ENCODE peak calls at places on chromosomes 13 and 19, in ten cellular contexts. O is psoas muscle, D is uterus, E is ascending aorta, Y is AG10803, P is cardiac fibroblast, R is bronchial epithelial cell, F is retinal pigment epithelial cell, Z is ovary, I is mucosa of descending colon. G is an unnamed sample.

GRCh38 chr13:109331898-109332297 is 454.5 kb downstream of the IRS2 start:
- DNase-seq in O (no peak), D (no peak), E (no peak), Y (peak), P (peak), R (no peak), F (no peak), Z (no peak), I (peak), G (peak)

GRCh38 chr13:99356216-99357089 is 49.3 kb upstream of the GPR183 start:
- DNase-seq in O (no peak), D (no peak), E (peak), Y (peak), P (peak), R (peak), F (no peak), Z (peak), I (peak), G (peak)

GRCh38 chr19:8811315-8812172 is 20.6 kb downstream of the ZNF558 start:
- DNase-seq in O (no peak), D (no peak), E (no peak), Y (peak), P (peak), R (peak), F (no peak), Z (no peak), I (no peak), G (peak)

GRCh38 chr13:84543976-84544375 is 661.7 kb upstream of the SLITRK1 start:
- DNase-seq in O (no peak), D (no peak), E (no peak), Y (no peak), P (no peak), R (no peak), F (no peak), Z (no peak), I (no peak), G (no peak)

GRCh38 chr13:100707818-100708740 is 33.5 kb upstream of the TMTC4 start:
- DNase-seq in O (no peak), D (no peak), E (no peak), Y (no peak), P (peak), R (peak), F (peak), Z (no peak), I (no peak), G (peak)

GRCh38 chr13:58340895-58341294 is 709.4 kb downstream of the PCDH17 start:
- DNase-seq in O (no peak), D (no peak), E (no peak), Y (no peak), P (no peak), R (no peak), F (no peak), Z (no peak), I (no peak), G (no peak)

GRCh38 chr13:29847501-29847983 is 2.9 kb downstream of the UBL3 start:
- DNase-seq in O (no peak), D (no peak), E (no peak), Y (peak), P (peak), R (peak), F (no peak), Z (peak), I (peak), G (peak)

GRCh38 chr19:1601613-1602064 is 3.6 kb downstream of the UQCR11 start:
- DNase-seq in O (no peak), D (no peak), E (no peak), Y (no peak), P (no peak), R (no peak), F (no peak), Z (no peak), I (no peak), G (no peak)

GRCh38 chr13:79833972-79834371 is 353.0 kb downstream of the NDFIP2 start:
- DNase-seq in O (no peak), D (no peak), E (no peak), Y (peak), P (no peak), R (no peak), F (no peak), Z (no peak), I (no peak), G (no peak)

GRCh38 chr19:54364775-54365257 is at the start of gene LAIR1:
- DNase-seq in O (peak), D (no peak), E (peak), Y (no peak), P (no peak), R (no peak), F (no peak), Z (no peak), I (peak), G (no peak)

GRCh38 chr13:92473736-92474465 is 752.7 kb upstream of the GPC6 start:
- DNase-seq in O (no peak), D (no peak), E (no peak), Y (no peak), P (no peak), R (no peak), F (no peak), Z (no peak), I (no peak), G (no peak)

DNA sequence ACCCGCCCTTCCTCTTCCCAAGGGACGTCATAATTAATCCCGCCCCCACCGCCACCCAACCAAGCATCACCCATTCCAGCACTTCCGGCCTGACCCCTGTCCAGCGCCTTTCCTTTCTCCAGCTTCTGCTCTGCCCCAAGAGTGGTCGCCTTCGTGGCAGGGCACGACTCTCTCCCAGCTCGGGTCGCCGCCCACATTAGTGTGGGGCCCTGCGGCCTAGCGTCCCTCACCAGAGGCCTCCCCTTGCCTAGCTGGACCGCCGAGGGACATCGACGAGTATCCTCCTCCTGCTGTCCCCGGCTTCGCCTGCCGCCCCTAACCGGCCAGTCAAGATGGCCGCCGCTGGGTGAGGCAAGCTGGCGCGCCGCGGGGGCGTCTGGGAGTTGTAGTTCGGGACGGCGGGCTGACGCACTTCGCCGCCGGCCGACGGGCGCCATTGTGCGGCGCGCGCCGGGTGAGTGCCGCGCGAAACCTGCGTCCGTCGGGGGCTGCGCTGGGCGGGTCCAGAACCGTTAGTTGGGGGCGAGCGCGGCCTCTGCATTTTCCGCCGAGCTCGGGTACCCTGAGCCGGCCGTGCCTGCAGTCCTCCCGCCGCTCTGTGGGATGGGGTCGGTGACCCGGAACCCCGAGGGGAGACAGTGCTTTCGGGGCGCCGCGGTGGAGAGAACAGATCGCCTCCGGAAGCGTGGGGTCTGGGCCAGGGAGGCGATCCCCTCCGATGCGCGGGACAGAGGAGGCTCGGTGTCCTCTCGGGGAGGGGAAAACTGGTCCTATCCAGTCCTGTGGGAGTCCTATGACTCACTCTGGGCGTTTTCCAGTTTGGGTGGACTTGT is at the start of gene ZNF274:
- DNase-seq in O (peak), D (peak), E (peak), Y (peak), P (peak), R (peak), F (peak), Z (peak), I (peak), G (peak)
- TF ChIP-seq CTCF in O (no peak), D (no peak), E (no peak), Y (no peak), P (no peak), R (no peak), F (no peak), Z (peak), I (no peak), G (no peak)

DNA sequence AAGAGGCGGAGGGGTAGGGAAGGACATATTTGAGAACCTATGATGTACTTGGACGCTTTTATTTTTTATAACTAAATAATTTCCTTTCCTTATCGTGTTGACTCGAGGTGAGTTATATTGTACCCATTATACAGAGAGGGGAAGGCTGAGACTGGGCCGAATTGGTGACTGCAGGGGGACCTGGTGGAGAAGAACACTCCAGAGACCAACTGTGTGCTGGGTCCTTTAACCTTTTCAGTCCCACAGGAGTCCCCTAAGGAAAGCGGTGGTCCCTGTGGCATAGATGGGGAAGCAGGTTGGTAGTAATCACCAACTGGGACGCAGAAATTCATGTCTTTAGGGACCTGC is 633 bp downstream of the MYH14 start:
- DNase-seq in O (no peak), D (no peak), E (no peak), Y (no peak), P (no peak), R (no peak), F (no peak), Z (no peak), I (no peak), G (no peak)
- H3K4me3 ChIP-seq in O (peak), D (no peak), E (peak), Y (no peak), P (no peak), R (no peak), F (peak), Z (no peak), I (no peak), G (no peak)

DNA sequence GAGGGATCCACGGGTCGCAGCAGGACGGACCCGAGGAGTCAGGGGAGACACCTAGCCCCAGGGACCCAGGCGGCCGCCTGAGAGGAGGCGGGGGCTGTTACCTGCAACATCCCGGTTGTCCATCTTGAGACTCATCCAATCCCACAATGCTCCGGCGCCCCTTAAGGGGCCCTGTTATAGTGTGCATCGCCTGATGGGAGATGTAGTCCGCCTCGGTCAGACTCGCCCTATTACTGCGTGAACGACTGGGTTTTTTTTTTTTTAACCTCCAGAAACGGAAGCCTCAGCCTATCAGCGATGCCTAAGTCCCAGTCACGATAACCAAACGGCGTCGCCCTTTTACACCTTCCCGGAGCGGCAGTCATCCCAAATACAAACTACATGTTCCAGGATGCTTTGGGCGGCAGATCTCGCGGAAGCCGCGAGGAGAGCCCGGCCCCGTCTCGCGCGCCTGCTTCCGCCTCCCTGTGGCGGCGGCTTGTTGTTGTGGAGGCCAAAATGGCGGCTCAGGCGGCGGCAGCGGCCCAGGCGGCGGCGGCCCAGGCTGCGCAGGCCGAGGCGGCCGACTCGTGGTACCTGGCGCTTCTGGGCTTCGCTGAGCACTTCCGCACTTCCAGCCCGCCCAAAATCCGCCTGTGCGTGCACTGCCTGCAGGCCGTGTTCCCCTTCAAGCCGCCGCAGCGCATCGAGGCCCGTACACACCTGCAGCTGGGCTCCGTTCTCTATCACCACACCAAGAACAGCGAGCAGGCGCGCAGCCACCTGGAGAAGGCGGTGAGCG is at the start of the genes MAU2 and SUGP1:
- DNase-seq in O (peak), D (peak), E (peak), Y (peak), P (peak), R (peak), F (peak), Z (peak), I (peak), G (peak)
- TF ChIP-seq CTCF in O (peak), D (peak), E (peak), Y (peak), P (peak), R (peak), F (peak), Z (peak), I (no peak), G (no peak)

DNA sequence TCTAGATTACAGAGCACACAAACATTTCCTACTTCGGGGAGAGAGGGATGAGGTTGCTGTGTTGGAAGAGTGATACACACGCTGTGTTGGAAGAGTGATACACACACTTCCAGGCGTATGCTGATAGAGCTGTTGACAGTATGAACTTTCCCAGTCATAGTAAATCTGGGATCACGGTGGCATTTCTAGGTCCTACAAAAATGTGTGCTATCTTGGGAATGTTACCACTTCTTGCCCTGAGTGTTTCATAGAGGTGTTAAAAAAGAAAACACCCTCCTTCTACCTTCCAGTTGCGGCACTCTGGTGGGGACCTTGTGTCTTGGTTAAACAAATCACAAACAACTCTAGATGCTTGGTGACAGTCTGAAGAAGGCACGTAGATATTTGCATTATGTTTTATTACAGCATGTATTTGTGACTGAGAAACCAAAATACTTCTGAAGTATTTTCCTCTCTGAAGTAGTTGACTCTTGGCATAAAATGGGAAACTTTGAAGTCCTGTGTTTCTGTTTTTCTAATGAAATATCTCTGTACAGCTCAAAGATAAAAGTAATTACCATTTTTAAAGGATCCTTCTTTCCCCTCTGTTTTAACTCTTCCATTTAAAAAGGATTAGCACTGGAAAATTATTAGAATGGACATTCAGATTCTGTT is 52.5 kb downstream of the ARHGAP35 start:
- DNase-seq in O (no peak), D (no peak), E (no peak), Y (peak), P (no peak), R (no peak), F (no peak), Z (no peak), I (no peak), G (no peak)
- H3K4me3 ChIP-seq in O (no peak), D (no peak), E (no peak), Y (no peak), P (no peak), R (no peak), F (no peak), Z (no peak), I (no peak), G (no peak)

DNA sequence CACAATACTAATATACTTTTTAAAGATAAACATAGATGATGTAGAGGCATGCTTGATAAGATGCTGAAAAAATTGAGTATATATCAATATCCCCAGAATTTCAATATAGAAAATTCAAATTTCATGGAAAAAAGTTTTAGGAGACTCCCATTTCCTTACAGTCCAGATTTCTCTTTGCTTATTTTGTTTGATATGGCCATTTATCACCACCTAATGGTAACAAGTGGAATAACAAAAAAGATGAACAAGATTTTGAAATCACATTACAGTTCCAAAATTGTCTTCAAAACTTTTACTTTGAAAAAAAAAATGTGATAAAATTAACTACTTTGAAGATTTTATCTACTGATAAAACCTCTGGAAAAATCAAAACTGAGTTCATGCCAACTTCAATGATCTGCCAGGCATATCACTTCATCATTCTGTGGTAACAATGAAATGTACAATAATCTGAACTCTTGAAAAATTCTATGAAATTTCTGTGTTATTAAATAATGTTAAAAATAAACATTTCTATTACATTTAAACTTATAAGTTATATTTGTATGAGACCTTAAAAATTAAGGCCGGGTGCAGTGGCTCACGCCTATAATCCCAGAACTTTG is 17.5 kb downstream of the MIPEP start:
- DNase-seq in O (no peak), D (no peak), E (no peak), Y (peak), P (peak), R (peak), F (no peak), Z (no peak), I (no peak), G (peak)
- TF ChIP-seq CTCF in O (peak), D (peak), E (peak), Y (peak), P (peak), R (peak), F (peak), Z (peak), I (peak), G (peak)

DNA sequence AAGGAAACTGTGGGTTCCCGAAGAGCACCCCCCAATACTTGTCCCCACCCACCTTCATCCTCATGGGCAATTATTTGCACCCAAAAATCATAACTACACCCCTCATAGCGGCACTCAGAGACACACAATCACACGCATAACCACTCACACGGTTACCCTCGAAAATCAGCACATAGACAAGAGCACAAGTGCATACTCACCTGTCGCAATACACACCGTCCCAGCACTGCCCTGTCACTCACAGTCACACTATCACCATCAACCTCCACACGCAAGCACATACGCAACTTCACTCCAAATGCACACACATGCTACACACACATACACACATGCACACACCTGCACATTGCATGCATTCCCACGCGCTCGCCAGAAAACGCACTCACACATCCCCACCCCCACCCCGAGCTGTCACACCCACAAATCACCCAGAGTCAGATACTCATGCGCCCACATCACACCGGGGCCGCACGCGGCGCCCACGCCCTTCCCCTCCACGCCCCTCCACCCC is 535 bp downstream of the COL5A3 start:
- DNase-seq in O (no peak), D (no peak), E (no peak), Y (peak), P (peak), R (no peak), F (no peak), Z (no peak), I (no peak), G (no peak)
- H3K4me3 ChIP-seq in O (peak), D (peak), E (peak), Y (peak), P (peak), R (peak), F (no peak), Z (peak), I (no peak), G (no peak)